ENCODE peak calls at places on chromosome 15, in six cellular contexts. X, J, L, D, Q and S are unnamed samples.

GRCh38 chr15:99614749-99615288 is 49.0 kb downstream of the MEF2A start:
- DNase-seq in X (peak; percentile 21), J (no peak), L (no peak), D (no peak), Q (no peak), S (peak; percentile 44)

GRCh38 chr15:34011476-34011875 is 27.5 kb downstream of the AVEN start:
- DNase-seq in X (no peak), J (no peak), L (no peak), D (no peak), Q (no peak), S (no peak)

GRCh38 chr15:33016405-33017024 is 178.0 kb downstream of the FMN1 start:
- DNase-seq in X (no peak), J (no peak), L (no peak), D (no peak), Q (no peak), S (no peak)

GRCh38 chr15:62244762-62245161 is 79.7 kb upstream of the C2CD4B start:
- DNase-seq in X (no peak), J (no peak), L (no peak), D (no peak), Q (peak; percentile 46), S (no peak)

GRCh38 chr15:40471778-40472130 is 970 bp downstream of the CHST14 start:
- DNase-seq in X (no peak), J (no peak), L (peak; percentile 16), D (no peak), Q (peak; percentile 30), S (peak; percentile 88)

GRCh38 chr15:35728176-35728938 is 182.4 kb upstream of the DPH6 start:
- DNase-seq in X (no peak), J (no peak), L (no peak), D (no peak), Q (peak; percentile 1), S (peak; percentile 87)

GRCh38 chr15:92670625-92671024 is 15.1 kb upstream of the FAM174B start:
- DNase-seq in X (no peak), J (no peak), L (no peak), D (no peak), Q (no peak), S (no peak)

GRCh38 chr15:77825546-77825945 is 192.8 kb upstream of the LINGO1 start:
- DNase-seq in X (no peak), J (no peak), L (no peak), D (no peak), Q (no peak), S (no peak)

GRCh38 chr15:88912500-88912921 is 668 bp downstream of the MFGE8 start:
- DNase-seq in X (no peak), J (no peak), L (no peak), D (no peak), Q (no peak), S (no peak)

GRCh38 chr15:63489352-63489751 is 15.0 kb upstream of the USP3 start:
- DNase-seq in X (no peak), J (no peak), L (no peak), D (no peak), Q (no peak), S (no peak)

GRCh38 chr15:80028937-80029336 is 30.5 kb upstream of the ZFAND6 start:
- DNase-seq in X (no peak), J (no peak), L (no peak), D (no peak), Q (no peak), S (no peak)